ENCODE peak calls at places on chromosomes 1 and 21, in four cellular contexts. Z is COR-L47, J is NCI-H1105 treated with DMSO at 0.1 percent for 48 hours, D is amniotic stem cell. R is an unnamed sample.

GRCh38 chr1:233391338-233391737 is 63.8 kb downstream of the MAP3K21 start:
- DNase-seq in Z (no peak), J (no peak), D (no peak), R (no peak)

GRCh38 chr1:196450143-196450911 is 157.9 kb downstream of the KCNT2 start:
- DNase-seq in Z (no peak), J (no peak), D (no peak), R (no peak)

GRCh38 chr21:42623684-42624083 is 29.7 kb upstream of the PDE9A start:
- DNase-seq in Z (no peak), J (no peak), D (no peak), R (no peak)

GRCh38 chr1:109447524-109447923 is 18.8 kb upstream of the SYPL2 start:
- DNase-seq in Z (no peak), J (no peak), D (no peak), R (no peak)

GRCh38 chr1:163082971-163083370 is 13.8 kb downstream of the RGS4 start:
- DNase-seq in Z (no peak), J (no peak), D (no peak), R (no peak)

GRCh38 chr1:37574834-37575479 is 18.2 kb downstream of the DNALI1 start:
- DNase-seq in Z (no peak), J (no peak), D (peak; percentile 15), R (no peak)

GRCh38 chr1:119731741-119732430 is 20.2 kb downstream of the PHGDH start:
- DNase-seq in Z (no peak), J (no peak), D (no peak), R (no peak)

GRCh38 chr1:74586253-74586897 is 74.0 kb upstream of the LRRC53 start:
- DNase-seq in Z (no peak), J (no peak), D (no peak), R (no peak)

GRCh38 chr1:6348511-6349191 is 44.9 kb downstream of the ACOT7 start:
- DNase-seq in Z (no peak), J (no peak), D (no peak), R (peak; percentile 40)

GRCh38 chr1:4573521-4573920 is 80.9 kb upstream of the AJAP1 start:
- DNase-seq in Z (no peak), J (no peak), D (no peak), R (no peak)

GRCh38 chr1:32828341-32828740 is 10.9 kb downstream of the S100PBP start:
- DNase-seq in Z (no peak), J (no peak), D (no peak), R (no peak)